ENCODE peak calls at places on chromosome 3, in six cellular contexts. G is MM.1S, C is SK-N-SH, R is GM23338, Q is hepatocyte, L is HCT116. H is an unnamed sample.

GRCh38 chr3:140552898-140553297 is 125.0 kb upstream of the TRIM42 start:
- DNase-seq in G (no peak), C (no peak), R (peak; percentile 3), Q (no peak), L (no peak), H (no peak)

GRCh38 chr3:191761906-191762305 is 300.9 kb downstream of the PYDC2 start:
- DNase-seq in G (no peak), C (no peak), R (peak; percentile 11), Q (no peak), L (no peak), H (no peak)

GRCh38 chr3:101673953-101674352 is 3.0 kb downstream of the ZBTB11 start:
- DNase-seq in G (no peak), C (no peak), R (no peak), Q (no peak), L (no peak), H (no peak)

GRCh38 chr3:127700406-127700805 is 27.7 kb downstream of the ABTB1 start:
- DNase-seq in G (no peak), C (no peak), R (no peak), Q (no peak), L (no peak), H (no peak)

GRCh38 chr3:98846101-98846500 is 55.4 kb downstream of the DCBLD2 start:
- DNase-seq in G (no peak), C (no peak), R (no peak), Q (no peak), L (no peak), H (no peak)

GRCh38 chr3:191397771-191398170 is 63.2 kb upstream of the PYDC2 start:
- DNase-seq in G (no peak), C (no peak), R (peak; percentile 9), Q (no peak), L (no peak), H (no peak)

GRCh38 chr3:112634786-112635541 is 6.0 kb downstream of the CCDC80 start:
- DNase-seq in G (peak; percentile 49), C (no peak), R (no peak), Q (no peak), L (no peak), H (peak; percentile 19)

GRCh38 chr3:139355937-139356336 is 12.1 kb downstream of the MRPS22 start:
- DNase-seq in G (no peak), C (no peak), R (no peak), Q (no peak), L (no peak), H (no peak)

GRCh38 chr3:88785841-88786240 is 321.6 kb upstream of the EPHA3 start:
- DNase-seq in G (no peak), C (no peak), R (no peak), Q (no peak), L (no peak), H (no peak)

GRCh38 chr3:4478226-4478625 is 11.2 kb upstream of the SUMF1 start:
- DNase-seq in G (no peak), C (no peak), R (no peak), Q (no peak), L (no peak), H (no peak)

GRCh38 chr3:69212411-69213160 is 90.2 kb upstream of the LMOD3 start:
- DNase-seq in G (no peak), C (no peak), R (no peak), Q (peak; percentile 47), L (no peak), H (no peak)

GRCh38 chr3:47475029-47475569 is 642 bp downstream of the SCAP start:
- DNase-seq in G (peak; percentile 22), C (peak; percentile 50), R (peak; percentile 34), Q (peak; percentile 45), L (no peak), H (no peak)

GRCh38 chr3:6601374-6601773 is 259.5 kb upstream of the GRM7 start:
- DNase-seq in G (no peak), C (no peak), R (no peak), Q (no peak), L (no peak), H (no peak)

GRCh38 chr3:53614307-53614706 is 119.9 kb downstream of the CACNA1D start:
- DNase-seq in G (no peak), C (no peak), R (no peak), Q (no peak), L (no peak), H (no peak)

GRCh38 chr3:32399030-32399620 is 7.5 kb downstream of the CMTM7 start:
- DNase-seq in G (peak; percentile 67), C (peak; percentile 52), R (peak; percentile 85), Q (peak; percentile 67), L (no peak), H (peak; percentile 81)

GRCh38 chr3:128009952-128010846 is 42.0 kb upstream of the SEC61A1 start:
- DNase-seq in G (no peak), C (no peak), R (no peak), Q (no peak), L (no peak), H (no peak)

GRCh38 chr3:132879651-132880050 is 157.4 kb upstream of the NPHP3 start:
- DNase-seq in G (no peak), C (peak; percentile 28), R (peak; percentile 39), Q (no peak), L (no peak), H (no peak)

DNA sequence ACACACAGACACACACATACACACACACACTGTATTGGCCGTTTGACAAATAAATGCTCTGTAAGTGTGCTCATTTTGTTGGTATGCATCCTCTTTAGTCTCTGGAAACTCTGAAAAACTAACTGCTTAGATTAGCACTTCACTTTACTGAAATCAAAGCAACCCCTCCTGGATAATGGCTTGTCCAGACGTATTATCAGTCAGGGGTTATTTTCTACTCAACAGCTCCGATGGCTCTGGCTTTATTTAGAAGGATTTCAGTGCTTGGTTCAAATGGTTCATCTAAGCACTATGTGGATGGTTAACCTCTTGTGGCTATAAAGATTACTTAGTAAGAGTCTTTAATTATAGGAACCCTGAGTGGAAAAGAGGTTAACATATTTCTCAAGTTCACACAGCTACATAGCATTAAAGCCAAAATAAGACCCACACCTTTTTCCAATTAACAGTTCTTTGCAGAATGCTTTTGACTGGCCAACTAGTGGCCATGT is 516.1 kb upstream of the NAALADL2 start:
- DNase-seq in G (no peak), C (no peak), R (no peak), Q (no peak), L (no peak), H (no peak)
- TF ChIP-seq EZH2phosphoT487 in G (no peak), C (no peak), R (no peak), Q (no peak), L (no peak), H (no peak)

GRCh38 chr3:63961891-63962290 is 49.7 kb upstream of the SCAANT1 start:
- DNase-seq in G (peak; percentile 56), C (peak; percentile 39), R (peak; percentile 65), Q (peak; percentile 60), L (peak; percentile 39), H (peak; percentile 62)
- TF ChIP-seq EZH2phosphoT487 in G (no peak), C (no peak), R (no peak), Q (no peak), L (no peak), H (no peak)

GRCh38 chr3:13214847-13215472 is 141.7 kb upstream of the IQSEC1 start:
- DNase-seq in G (no peak), C (no peak), R (no peak), Q (no peak), L (no peak), H (no peak)
- TF ChIP-seq EZH2phosphoT487 in G (no peak), C (no peak), R (no peak), Q (no peak), L (no peak), H (no peak)

DNA sequence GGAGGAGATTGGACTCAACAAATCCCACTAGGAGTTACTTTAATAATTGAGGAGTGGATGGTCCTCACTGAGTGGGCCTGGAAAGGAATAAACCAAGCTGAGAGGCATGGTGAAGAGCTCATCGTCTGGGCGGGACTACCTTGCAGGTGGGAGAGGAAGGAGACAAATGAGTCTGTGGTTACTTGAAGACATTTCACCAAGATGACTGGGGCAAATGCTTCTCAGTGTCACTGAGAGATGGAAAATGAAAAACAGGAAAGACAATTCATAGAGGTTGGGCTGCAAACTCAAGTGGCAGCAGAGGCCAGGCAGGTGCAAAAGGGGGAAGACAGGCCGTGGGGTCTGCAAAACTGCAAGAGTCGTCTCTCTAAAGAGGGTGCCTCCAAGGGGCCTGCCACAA is 1.5 kb upstream of the ARHGAP31 start:
- DNase-seq in G (peak; percentile 66), C (no peak), R (no peak), Q (no peak), L (no peak), H (peak; percentile 54)
- TF ChIP-seq EZH2phosphoT487 in G (no peak), C (no peak), R (no peak), Q (no peak), L (no peak), H (no peak)

DNA sequence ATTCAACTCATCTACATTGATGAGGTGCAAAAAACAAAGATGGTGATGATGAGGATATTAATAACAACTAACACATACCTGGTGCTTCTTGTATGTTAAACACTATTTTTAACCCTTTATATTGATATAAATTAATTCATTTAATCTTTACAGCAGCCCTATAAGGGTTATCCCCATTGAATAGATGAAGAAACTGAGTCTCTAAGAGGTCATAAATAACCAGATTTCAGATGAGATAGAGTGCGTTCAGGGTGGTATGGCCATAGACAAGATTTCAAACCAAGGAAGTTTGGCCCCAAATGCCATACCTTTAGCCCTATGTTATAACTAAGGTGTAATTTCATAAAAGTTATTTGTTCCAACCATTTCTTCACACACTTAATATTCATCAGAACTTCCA is 82.6 kb downstream of the CMSS1 start:
- DNase-seq in G (no peak), C (no peak), R (no peak), Q (no peak), L (no peak), H (no peak)
- TF ChIP-seq EZH2phosphoT487 in G (no peak), C (no peak), R (no peak), Q (no peak), L (no peak), H (no peak)